ENCODE peak calls at places on chromosome 14, in eight cellular contexts. L is GM23248, N is MM.1S, P is fibroblast of lung, A is HCT116, F is GM23338, Z is K562, D is hepatocyte. O is an unnamed sample.
A peak's percentile ranks its signal among the peaks of the same experiment; 100 is the strongest.

GRCh38 chr14:47447076-47447475 is 228.3 kb downstream of the MDGA2 start:
- DNase-seq in L (no peak), N (no peak), P (no peak), A (no peak), F (no peak), Z (no peak), D (no peak), O (no peak)

GRCh38 chr14:80974338-80975078 is 19.1 kb downstream of the TSHR start:
- DNase-seq in L (peak; percentile 48), N (no peak), P (peak; percentile 15), A (no peak), F (no peak), Z (no peak), D (peak; percentile 3), O (peak; percentile 53)

GRCh38 chr14:63266106-63266505 is 52.6 kb downstream of the GPHB5 start:
- DNase-seq in L (no peak), N (no peak), P (no peak), A (no peak), F (peak; percentile 77), Z (no peak), D (no peak), O (peak; percentile 60)

GRCh38 chr14:74945852-74946658 is 9.3 kb downstream of the PGF start:
- DNase-seq in L (peak; percentile 71), N (peak; percentile 44), P (peak; percentile 67), A (peak; percentile 39), F (peak; percentile 90), Z (peak; percentile 72), D (peak; percentile 87), O (peak; percentile 91)

GRCh38 chr14:92489394-92490238 is 24.0 kb upstream of the RIN3 start:
- DNase-seq in L (no peak), N (no peak), P (no peak), A (no peak), F (no peak), Z (no peak), D (no peak), O (no peak)

GRCh38 chr14:74599946-74600345 is 12.1 kb downstream of the LTBP2 start:
- DNase-seq in L (no peak), N (no peak), P (no peak), A (no peak), F (no peak), Z (no peak), D (no peak), O (no peak)

GRCh38 chr14:74563233-74563585 is 48.8 kb downstream of the LTBP2 start:
- DNase-seq in L (no peak), N (no peak), P (peak; percentile 91), A (no peak), F (no peak), Z (no peak), D (no peak), O (no peak)

GRCh38 chr14:96267336-96267735 is 11.3 kb downstream of the BDKRB1 start:
- DNase-seq in L (peak; percentile 71), N (no peak), P (peak; percentile 82), A (no peak), F (no peak), Z (no peak), D (peak; percentile 65), O (no peak)

GRCh38 chr14:75837151-75837787 is 144.5 kb downstream of the TGFB3 start:
- DNase-seq in L (peak; percentile 29), N (no peak), P (peak; percentile 63), A (no peak), F (no peak), Z (no peak), D (no peak), O (peak; percentile 57)

GRCh38 chr14:91858536-91859275 is 8.6 kb downstream of the TC2N start:
- DNase-seq in L (peak; percentile 78), N (no peak), P (peak; percentile 57), A (peak; percentile 16), F (peak; percentile 32), Z (peak; percentile 19), D (peak; percentile 28), O (peak; percentile 6)

GRCh38 chr14:22399776-22400175 is 189.2 kb downstream of the DAD1 start:
- DNase-seq in L (no peak), N (no peak), P (no peak), A (no peak), F (no peak), Z (no peak), D (no peak), O (no peak)

GRCh38 chr14:70671652-70672327 is 30.1 kb downstream of the TTC9 start:
- DNase-seq in L (no peak), N (no peak), P (no peak), A (no peak), F (no peak), Z (no peak), D (no peak), O (no peak)

GRCh38 chr14:38387821-38388220 is 131.9 kb upstream of the CLEC14A start:
- DNase-seq in L (no peak), N (no peak), P (no peak), A (no peak), F (no peak), Z (no peak), D (no peak), O (no peak)

GRCh38 chr14:76426161-76426696 is 50.3 kb downstream of the ESRRB start:
- DNase-seq in L (no peak), N (no peak), P (no peak), A (peak; percentile 18), F (no peak), Z (peak; percentile 47), D (no peak), O (no peak)

GRCh38 chr14:73325630-73326299 is 88.5 kb downstream of the PAPLN start:
- DNase-seq in L (no peak), N (no peak), P (no peak), A (no peak), F (peak; percentile 30), Z (no peak), D (no peak), O (no peak)

GRCh38 chr14:100374891-100375272 is 51.7 kb downstream of the SLC25A47 start:
- DNase-seq in L (no peak), N (no peak), P (no peak), A (no peak), F (no peak), Z (no peak), D (no peak), O (no peak)

DNA sequence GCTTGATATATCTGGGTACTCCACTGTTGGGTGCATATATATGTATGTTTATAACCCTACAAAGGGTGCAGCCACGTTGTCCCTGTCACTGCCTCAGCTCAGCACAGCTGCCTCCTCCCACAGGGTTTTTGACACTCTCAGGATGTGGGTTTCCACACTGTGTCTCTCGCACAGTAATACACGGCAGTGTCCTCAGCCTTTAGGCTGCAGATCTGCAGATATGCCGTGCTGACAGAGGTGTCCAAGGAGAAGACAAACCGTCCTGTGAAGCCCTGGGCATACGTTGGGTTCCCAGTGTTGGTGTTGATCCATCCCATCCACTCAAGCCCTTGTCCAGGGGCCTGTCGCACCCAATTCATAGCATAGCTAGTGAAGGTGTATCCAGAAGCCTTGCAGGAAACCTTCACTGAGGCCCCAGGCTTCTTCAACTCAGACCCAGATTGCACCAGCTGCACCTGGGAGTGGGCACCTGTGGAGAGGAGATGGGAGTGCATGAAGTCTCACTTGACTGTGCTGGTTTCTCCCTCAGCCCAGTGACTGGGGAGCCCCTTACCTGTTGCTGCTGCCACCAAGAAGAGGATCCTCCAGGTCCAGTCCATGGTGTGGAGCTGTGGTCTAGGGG is 498.7 kb downstream of the TMEM121 start:
- DNase-seq in L (no peak), N (no peak), P (no peak), A (no peak), F (no peak), Z (no peak), D (no peak), O (no peak)
- H3K4me2 ChIP-seq in L (no peak overlapping the region), N (no peak overlapping the region), P (no peak overlapping the region), A (no peak overlapping the region), F (no peak overlapping the region), Z (no peak overlapping the region), D (no peak overlapping the region), O (no peak overlapping the region)

GRCh38 chr14:94129758-94130414 is 482 bp upstream of the IFI27L2 start:
- DNase-seq in L (peak; percentile 77), N (peak; percentile 17), P (peak; percentile 53), A (peak; percentile 56), F (peak; percentile 73), Z (peak; percentile 37), D (peak; percentile 49), O (no peak)
- H2AFZ ChIP-seq in L (peak overlapping the region; percentile 94), N (peak overlapping the region; percentile 89), P (peak overlapping the region; percentile 12), A (peak overlapping the region; percentile 99), F (peak overlapping the region; percentile 80), Z (peak overlapping the region; percentile 82), D (peak overlapping the region; percentile 75), O (peak overlapping the region; percentile 44)

GRCh38 chr14:53509227-53509822 is 356.2 kb upstream of the DDHD1 start:
- DNase-seq in L (peak; percentile 72), N (no peak), P (peak; percentile 98), A (no peak), F (no peak), Z (no peak), D (peak; percentile 75), O (no peak)
- TF ChIP-seq EZH2 in L (no peak), N (no peak), P (no peak), A (no peak), F (no peak), Z (no peak), D (no peak), O (no peak)

GRCh38 chr14:53947452-53948180 is 9.0 kb downstream of the BMP4 start:
- DNase-seq in L (no peak), N (no peak), P (no peak), A (no peak), F (no peak), Z (no peak), D (no peak), O (no peak)
- H3K4me2 ChIP-seq in L (no peak overlapping the region), N (no peak overlapping the region), P (no peak overlapping the region), A (no peak overlapping the region), F (peak overlapping the region; percentile 72), Z (no peak overlapping the region), D (peak overlapping the region; percentile 87), O (no peak overlapping the region)

DNA sequence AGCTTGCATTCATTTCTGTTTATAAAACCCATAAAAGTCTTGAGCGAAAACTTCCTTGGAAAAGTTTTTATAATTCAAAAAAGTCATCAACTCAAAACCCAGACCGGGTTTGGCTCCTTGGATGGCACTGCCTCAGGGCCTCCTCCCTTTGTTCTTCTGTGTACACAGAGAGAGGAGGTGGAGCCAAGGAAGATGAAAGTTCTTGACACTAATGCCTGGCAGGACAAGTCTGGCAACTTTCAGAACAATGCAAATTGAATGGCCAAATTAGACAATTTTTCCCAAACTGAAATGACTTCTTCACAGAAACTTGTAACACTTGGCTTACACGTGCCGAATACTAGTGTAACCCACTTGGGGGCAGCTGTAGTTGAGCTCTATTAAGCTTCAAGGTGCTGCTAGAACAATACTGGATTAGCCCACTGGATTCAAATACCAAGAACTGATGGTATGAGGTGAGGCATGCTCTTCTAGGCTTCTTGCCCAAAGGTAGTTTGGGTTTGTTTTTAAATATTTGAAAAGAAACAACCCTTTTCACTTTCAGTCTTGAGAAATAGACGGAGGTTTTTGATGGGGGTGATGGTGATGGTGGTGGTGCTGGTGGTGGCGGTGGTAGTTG is 86.6 kb upstream of the FRMD6 start:
- DNase-seq in L (peak; percentile 33), N (no peak), P (no peak), A (no peak), F (no peak), Z (no peak), D (peak; percentile 34), O (peak; percentile 86)
- H2AFZ ChIP-seq in L (peak overlapping the region; percentile 36), N (no peak overlapping the region), P (no peak overlapping the region), A (peak overlapping the region; percentile 30), F (peak overlapping the region; percentile 52), Z (no peak overlapping the region), D (peak overlapping the region; percentile 1), O (peak overlapping the region; percentile 66)